ENCODE peak calls at places on chromosomes 5 and 9, in eight cellular contexts. One of them, this sample, is unnamed.

GRCh38 chr5:147369742-147370374 is 135.0 kb downstream of the STK32A start:
- DNase-seq in fibroblast of the aortic adventitia: peak
- DNase-seq in body of pancreas: no peak
- DNase-seq in GM23338: peak
- DNase-seq in fibroblast of villous mesenchyme: no peak
- DNase-seq in PC-3: peak
- DNase-seq in HFF-Myc: no peak
- DNase-seq in skeletal muscle cell: no peak
- DNase-seq in this sample: no peak

GRCh38 chr9:12775373-12775962 is 648 bp downstream of the LURAP1L start:
- DNase-seq in fibroblast of the aortic adventitia: no peak
- DNase-seq in body of pancreas: peak
- DNase-seq in GM23338: peak
- DNase-seq in fibroblast of villous mesenchyme: no peak
- DNase-seq in PC-3: no peak
- DNase-seq in HFF-Myc: no peak
- DNase-seq in skeletal muscle cell: no peak
- DNase-seq in this sample: peak

GRCh38 chr5:133245191-133246052 is 193.6 kb downstream of the HSPA4 start:
- DNase-seq in fibroblast of the aortic adventitia: peak
- DNase-seq in body of pancreas: no peak
- DNase-seq in GM23338: no peak
- DNase-seq in fibroblast of villous mesenchyme: peak
- DNase-seq in PC-3: peak
- DNase-seq in HFF-Myc: peak
- DNase-seq in skeletal muscle cell: peak
- DNase-seq in this sample: no peak

GRCh38 chr5:93575466-93575865 is 5.6 kb downstream of the NR2F1-AS1 start:
- DNase-seq in fibroblast of the aortic adventitia: no peak
- DNase-seq in body of pancreas: no peak
- DNase-seq in GM23338: no peak
- DNase-seq in fibroblast of villous mesenchyme: no peak
- DNase-seq in PC-3: no peak
- DNase-seq in HFF-Myc: no peak
- DNase-seq in skeletal muscle cell: no peak
- DNase-seq in this sample: no peak

GRCh38 chr9:20658677-20659473 is 25.2 kb upstream of the FOCAD start:
- DNase-seq in fibroblast of the aortic adventitia: no peak
- DNase-seq in body of pancreas: no peak
- DNase-seq in GM23338: peak
- DNase-seq in fibroblast of villous mesenchyme: peak
- DNase-seq in PC-3: peak
- DNase-seq in HFF-Myc: no peak
- DNase-seq in skeletal muscle cell: no peak
- DNase-seq in this sample: no peak

GRCh38 chr5:72600401-72600981 is 93.3 kb upstream of the ZNF366 start:
- DNase-seq in fibroblast of the aortic adventitia: peak
- DNase-seq in body of pancreas: no peak
- DNase-seq in GM23338: no peak
- DNase-seq in fibroblast of villous mesenchyme: peak
- DNase-seq in PC-3: peak
- DNase-seq in HFF-Myc: peak
- DNase-seq in skeletal muscle cell: peak
- DNase-seq in this sample: peak

GRCh38 chr5:45796959-45797553 is 100.9 kb upstream of the HCN1 start:
- DNase-seq in fibroblast of the aortic adventitia: no peak
- DNase-seq in body of pancreas: no peak
- DNase-seq in GM23338: peak
- DNase-seq in fibroblast of villous mesenchyme: no peak
- DNase-seq in PC-3: peak
- DNase-seq in HFF-Myc: no peak
- DNase-seq in skeletal muscle cell: no peak
- DNase-seq in this sample: no peak

GRCh38 chr5:151157426-151158286 is at the start of gene ANXA6:
- DNase-seq in fibroblast of the aortic adventitia: peak
- DNase-seq in body of pancreas: peak
- DNase-seq in GM23338: peak
- DNase-seq in fibroblast of villous mesenchyme: peak
- DNase-seq in PC-3: peak
- DNase-seq in HFF-Myc: no peak
- DNase-seq in skeletal muscle cell: no peak
- DNase-seq in this sample: peak

GRCh38 chr5:147989977-147990376 is 73.8 kb upstream of the SPINK5 start:
- DNase-seq in fibroblast of the aortic adventitia: no peak
- DNase-seq in body of pancreas: no peak
- DNase-seq in GM23338: no peak
- DNase-seq in fibroblast of villous mesenchyme: no peak
- DNase-seq in PC-3: peak
- DNase-seq in HFF-Myc: no peak
- DNase-seq in skeletal muscle cell: no peak
- DNase-seq in this sample: no peak

GRCh38 chr9:131539223-131539923 is 6.0 kb upstream of the PRRT1B start:
- DNase-seq in fibroblast of the aortic adventitia: no peak
- DNase-seq in body of pancreas: no peak
- DNase-seq in GM23338: no peak
- DNase-seq in fibroblast of villous mesenchyme: no peak
- DNase-seq in PC-3: no peak
- DNase-seq in HFF-Myc: no peak
- DNase-seq in skeletal muscle cell: no peak
- DNase-seq in this sample: no peak

GRCh38 chr9:132597073-132597775 is 14.8 kb downstream of the BARHL1 start:
- DNase-seq in fibroblast of the aortic adventitia: no peak
- DNase-seq in body of pancreas: no peak
- DNase-seq in GM23338: no peak
- DNase-seq in fibroblast of villous mesenchyme: no peak
- DNase-seq in PC-3: no peak
- DNase-seq in HFF-Myc: no peak
- DNase-seq in skeletal muscle cell: no peak
- DNase-seq in this sample: no peak

GRCh38 chr5:64635056-64635686 is 55.1 kb upstream of the SHISAL2B start:
- DNase-seq in fibroblast of the aortic adventitia: peak
- DNase-seq in body of pancreas: no peak
- DNase-seq in GM23338: peak
- DNase-seq in fibroblast of villous mesenchyme: peak
- DNase-seq in PC-3: peak
- DNase-seq in HFF-Myc: peak
- DNase-seq in skeletal muscle cell: no peak
- DNase-seq in this sample: peak

GRCh38 chr5:528625-529511 is 4.6 kb upstream of the SLC9A3 start:
- DNase-seq in fibroblast of the aortic adventitia: no peak
- DNase-seq in body of pancreas: no peak
- DNase-seq in GM23338: peak
- DNase-seq in fibroblast of villous mesenchyme: no peak
- DNase-seq in PC-3: no peak
- DNase-seq in HFF-Myc: no peak
- DNase-seq in skeletal muscle cell: no peak
- DNase-seq in this sample: no peak

GRCh38 chr9:89482056-89482784 is 15.7 kb downstream of the SEMA4D start:
- DNase-seq in fibroblast of the aortic adventitia: no peak
- DNase-seq in body of pancreas: no peak
- DNase-seq in GM23338: no peak
- DNase-seq in fibroblast of villous mesenchyme: no peak
- DNase-seq in PC-3: no peak
- DNase-seq in HFF-Myc: no peak
- DNase-seq in skeletal muscle cell: no peak
- DNase-seq in this sample: no peak

GRCh38 chr9:24817756-24818155 is 272.1 kb upstream of the IZUMO3 start:
- DNase-seq in fibroblast of the aortic adventitia: no peak
- DNase-seq in body of pancreas: no peak
- DNase-seq in GM23338: no peak
- DNase-seq in fibroblast of villous mesenchyme: no peak
- DNase-seq in PC-3: no peak
- DNase-seq in HFF-Myc: no peak
- DNase-seq in skeletal muscle cell: no peak
- DNase-seq in this sample: no peak

GRCh38 chr9:111559000-111559610 is 34.1 kb downstream of the ZNF483 start:
- DNase-seq in fibroblast of the aortic adventitia: peak
- DNase-seq in body of pancreas: no peak
- DNase-seq in GM23338: no peak
- DNase-seq in fibroblast of villous mesenchyme: no peak
- DNase-seq in PC-3: peak
- DNase-seq in HFF-Myc: peak
- DNase-seq in skeletal muscle cell: peak
- DNase-seq in this sample: no peak

GRCh38 chr5:84249918-84250635 is 134.6 kb downstream of the EDIL3 start:
- DNase-seq in fibroblast of the aortic adventitia: peak
- DNase-seq in body of pancreas: no peak
- DNase-seq in GM23338: peak
- DNase-seq in fibroblast of villous mesenchyme: peak
- DNase-seq in PC-3: peak
- DNase-seq in HFF-Myc: peak
- DNase-seq in skeletal muscle cell: peak
- DNase-seq in this sample: no peak

GRCh38 chr9:92360083-92360482 is 34.3 kb downstream of the CENPP start:
- DNase-seq in fibroblast of the aortic adventitia: no peak
- DNase-seq in body of pancreas: no peak
- DNase-seq in GM23338: no peak
- DNase-seq in fibroblast of villous mesenchyme: no peak
- DNase-seq in PC-3: no peak
- DNase-seq in HFF-Myc: no peak
- DNase-seq in skeletal muscle cell: no peak
- DNase-seq in this sample: no peak

GRCh38 chr5:6286404-6286803 is 91.9 kb downstream of the MED10 start:
- DNase-seq in fibroblast of the aortic adventitia: no peak
- DNase-seq in body of pancreas: no peak
- DNase-seq in GM23338: no peak
- DNase-seq in fibroblast of villous mesenchyme: no peak
- DNase-seq in PC-3: no peak
- DNase-seq in HFF-Myc: no peak
- DNase-seq in skeletal muscle cell: no peak
- DNase-seq in this sample: no peak

GRCh38 chr5:181173420-181174342 is 26.3 kb downstream of the OR2V2 start:
- DNase-seq in fibroblast of the aortic adventitia: no peak
- DNase-seq in body of pancreas: no peak
- DNase-seq in GM23338: peak
- DNase-seq in fibroblast of villous mesenchyme: no peak
- DNase-seq in PC-3: peak
- DNase-seq in HFF-Myc: peak
- DNase-seq in skeletal muscle cell: no peak
- DNase-seq in this sample: peak
- H3K4me3 ChIP-seq in fibroblast of the aortic adventitia: no peak
- H3K4me3 ChIP-seq in body of pancreas: no peak
- H3K4me3 ChIP-seq in GM23338: peak
- H3K4me3 ChIP-seq in fibroblast of villous mesenchyme: peak
- H3K4me3 ChIP-seq in PC-3: peak
- H3K4me3 ChIP-seq in HFF-Myc: peak
- H3K4me3 ChIP-seq in skeletal muscle cell: no peak
- H3K4me3 ChIP-seq in this sample: peak

DNA sequence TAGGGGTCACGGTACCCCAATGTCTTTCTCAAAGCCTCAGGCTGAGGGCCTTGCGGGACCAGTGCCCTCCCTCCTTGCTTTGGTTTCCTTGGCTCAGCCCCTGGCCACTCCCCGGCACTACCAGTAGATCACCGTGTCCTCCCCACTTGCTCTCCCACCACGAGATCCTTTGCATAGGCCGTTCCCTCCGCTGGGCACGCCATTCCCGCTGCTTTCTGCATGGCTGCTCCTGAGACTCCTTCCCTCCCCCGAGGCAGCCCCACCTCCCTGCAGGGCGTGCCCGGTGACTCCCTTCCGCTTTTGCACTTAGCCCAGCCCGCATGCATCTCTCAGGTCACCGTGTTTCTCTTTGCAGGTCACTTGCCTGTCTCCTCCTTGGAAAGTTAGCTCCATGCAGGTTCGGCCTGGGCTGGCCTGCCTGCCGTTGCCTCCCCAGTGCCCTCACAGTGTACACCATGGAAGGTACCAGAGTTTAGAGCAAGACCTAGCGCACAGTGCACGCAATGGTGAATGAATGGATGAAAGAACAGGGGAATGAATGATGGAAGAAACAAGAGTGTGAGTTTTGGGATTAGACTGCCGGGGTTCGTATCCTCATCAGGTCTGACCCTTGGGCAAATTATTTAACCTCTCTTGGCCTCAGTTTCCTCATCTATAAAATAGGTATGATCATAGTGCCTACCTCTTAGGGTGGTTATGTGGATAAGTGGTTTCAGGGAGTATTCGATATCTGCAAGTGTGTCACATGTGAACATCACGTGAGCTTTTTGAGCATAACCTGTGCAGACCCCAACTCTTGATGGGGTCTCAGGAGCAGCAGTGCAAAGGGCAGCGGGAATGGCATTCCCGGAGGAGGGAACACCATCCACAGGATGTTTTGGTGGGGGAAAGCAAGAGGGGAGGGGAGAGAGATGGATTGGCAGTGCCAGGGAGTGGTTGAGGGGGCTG is 214.3 kb downstream of the C9orf50 start:
- DNase-seq in fibroblast of the aortic adventitia: no peak
- DNase-seq in body of pancreas: no peak
- DNase-seq in GM23338: peak
- DNase-seq in fibroblast of villous mesenchyme: peak
- DNase-seq in PC-3: peak
- DNase-seq in HFF-Myc: no peak
- DNase-seq in skeletal muscle cell: no peak
- DNase-seq in this sample: no peak
- H3K4me3 ChIP-seq in fibroblast of the aortic adventitia: no peak
- H3K4me3 ChIP-seq in body of pancreas: no peak
- H3K4me3 ChIP-seq in GM23338: no peak
- H3K4me3 ChIP-seq in fibroblast of villous mesenchyme: no peak
- H3K4me3 ChIP-seq in PC-3: peak
- H3K4me3 ChIP-seq in HFF-Myc: no peak
- H3K4me3 ChIP-seq in skeletal muscle cell: no peak
- H3K4me3 ChIP-seq in this sample: no peak

DNA sequence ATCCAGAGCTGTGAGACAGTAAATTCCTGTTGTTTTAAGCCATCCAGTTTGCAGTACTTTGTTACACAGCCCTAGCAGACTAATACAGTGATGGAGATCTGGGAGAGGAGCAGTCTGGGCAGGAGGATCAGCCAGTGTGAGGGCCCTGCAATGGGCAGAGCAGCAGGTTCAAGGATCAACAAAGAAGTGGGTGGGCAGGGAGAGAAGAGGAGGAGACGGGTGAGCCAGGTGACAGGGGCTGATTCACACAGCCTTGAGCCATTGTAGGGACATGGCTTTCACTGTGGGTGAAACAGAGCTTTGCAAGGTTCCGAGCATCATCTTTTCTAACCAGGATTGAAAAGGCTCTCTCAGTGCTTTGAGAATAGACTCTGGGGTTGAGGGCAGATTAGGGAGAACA is 88.2 kb upstream of the MVB12B start:
- DNase-seq in fibroblast of the aortic adventitia: no peak
- DNase-seq in body of pancreas: no peak
- DNase-seq in GM23338: no peak
- DNase-seq in fibroblast of villous mesenchyme: no peak
- DNase-seq in PC-3: no peak
- DNase-seq in HFF-Myc: no peak
- DNase-seq in skeletal muscle cell: no peak
- DNase-seq in this sample: no peak
- H3K4me3 ChIP-seq in fibroblast of the aortic adventitia: no peak
- H3K4me3 ChIP-seq in body of pancreas: no peak
- H3K4me3 ChIP-seq in GM23338: no peak
- H3K4me3 ChIP-seq in fibroblast of villous mesenchyme: no peak
- H3K4me3 ChIP-seq in PC-3: no peak
- H3K4me3 ChIP-seq in HFF-Myc: no peak
- H3K4me3 ChIP-seq in skeletal muscle cell: no peak
- H3K4me3 ChIP-seq in this sample: no peak

DNA sequence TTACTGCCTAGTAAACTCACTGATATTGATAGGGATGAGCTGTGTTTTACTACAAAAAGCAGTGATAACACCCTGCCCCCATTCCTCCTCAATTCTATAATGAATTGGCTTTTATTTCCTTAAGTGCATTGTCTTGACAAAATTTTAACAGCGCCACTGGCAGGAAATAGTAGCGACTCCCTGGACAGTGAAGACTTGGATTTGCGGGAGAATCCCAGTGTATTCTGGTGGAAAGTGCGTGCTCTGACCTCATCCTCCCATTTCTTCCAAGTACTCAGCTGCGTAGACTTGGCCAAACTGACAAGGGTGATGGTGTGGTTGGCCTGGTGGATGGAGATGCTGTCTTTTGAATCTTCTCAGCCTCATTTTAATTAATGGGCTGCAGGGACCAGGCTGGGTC is 5.3 kb downstream of the TRIO start:
- DNase-seq in fibroblast of the aortic adventitia: no peak
- DNase-seq in body of pancreas: no peak
- DNase-seq in GM23338: no peak
- DNase-seq in fibroblast of villous mesenchyme: no peak
- DNase-seq in PC-3: no peak
- DNase-seq in HFF-Myc: no peak
- DNase-seq in skeletal muscle cell: no peak
- DNase-seq in this sample: no peak
- H3K4me3 ChIP-seq in fibroblast of the aortic adventitia: no peak
- H3K4me3 ChIP-seq in body of pancreas: no peak
- H3K4me3 ChIP-seq in GM23338: no peak
- H3K4me3 ChIP-seq in fibroblast of villous mesenchyme: no peak
- H3K4me3 ChIP-seq in PC-3: no peak
- H3K4me3 ChIP-seq in HFF-Myc: no peak
- H3K4me3 ChIP-seq in skeletal muscle cell: no peak
- H3K4me3 ChIP-seq in this sample: no peak

This sample was measured in Caco-2.